ENCODE peak calls at places on chromosome 9, in nine cellular contexts. T is amniotic stem cell, D is neural progenitor cell, K is substantia nigra, O is H7, W is transverse colon, I is A673, Z is renal cortical epithelial cell, X is GM23248. A is an unnamed sample.
A peak's percentile ranks its signal among the peaks of the same experiment; 100 is the strongest.

GRCh38 chr9:20379804-20380225 is 242.5 kb downstream of the MLLT3 start:
- DNase-seq in T (no peak), D (no peak), K (no peak), O (no peak), W (no peak), I (no peak), Z (peak; percentile 17), X (no peak), A (no peak)

GRCh38 chr9:134730011-134730760 is 88.6 kb downstream of the COL5A1 start:
- DNase-seq in T (no peak), D (no peak), K (no peak), O (no peak), W (peak; percentile 30), I (no peak), Z (no peak), X (peak; percentile 56), A (no peak)

GRCh38 chr9:114898741-114899140 is 31.6 kb downstream of the TNFSF8 start:
- DNase-seq in T (no peak), D (no peak), K (no peak), O (no peak), W (peak; percentile 63), I (peak; percentile 29), Z (no peak), X (no peak), A (peak; percentile 55)

GRCh38 chr9:76835571-76836283 is 70.2 kb downstream of the PRUNE2 start:
- DNase-seq in T (peak; percentile 15), D (no peak), K (no peak), O (no peak), W (no peak), I (no peak), Z (peak; percentile 94), X (peak; percentile 88), A (peak; percentile 3)

GRCh38 chr9:108412755-108413154 is 443.0 kb downstream of the ACTL7B start:
- DNase-seq in T (no peak), D (peak; percentile 45), K (no peak), O (peak; percentile 16), W (no peak), I (peak; percentile 38), Z (no peak), X (peak; percentile 18), A (no peak)

GRCh38 chr9:97412628-97413382 is 909 bp downstream of the TDRD7 start:
- DNase-seq in T (no peak), D (no peak), K (no peak), O (peak; percentile 70), W (no peak), I (no peak), Z (no peak), X (peak; percentile 7), A (no peak)

GRCh38 chr9:137664676-137665075 is 45.9 kb downstream of the EHMT1 start:
- DNase-seq in T (no peak), D (peak; percentile 66), K (no peak), O (no peak), W (peak; percentile 36), I (no peak), Z (no peak), X (no peak), A (no peak)

GRCh38 chr9:35646583-35647265 is 4.0 kb downstream of the SIT1 start:
- DNase-seq in T (peak; percentile 79), D (peak; percentile 96), K (peak; percentile 80), O (peak; percentile 98), W (peak; percentile 96), I (peak; percentile 94), Z (peak; percentile 67), X (peak; percentile 97), A (peak; percentile 94)

GRCh38 chr9:34125681-34126206 is 754 bp downstream of the DCAF12 start:
- DNase-seq in T (no peak), D (peak; percentile 43), K (no peak), O (peak; percentile 75), W (peak; percentile 16), I (no peak), Z (no peak), X (peak; percentile 82), A (no peak)

GRCh38 chr9:113682297-113682771 is 193.8 kb upstream of the ZNF618 start:
- DNase-seq in T (peak; percentile 26), D (peak; percentile 66), K (peak; percentile 2), O (peak; percentile 79), W (peak; percentile 70), I (peak; percentile 61), Z (peak; percentile 84), X (peak; percentile 79), A (peak; percentile 89)

GRCh38 chr9:132193227-132194110 is 31.6 kb downstream of the NTNG2 start:
- DNase-seq in T (no peak), D (no peak), K (no peak), O (no peak), W (no peak), I (no peak), Z (no peak), X (no peak), A (no peak)

GRCh38 chr9:109444771-109445320 is 53.3 kb downstream of the PTPN3 start:
- DNase-seq in T (no peak), D (no peak), K (no peak), O (no peak), W (no peak), I (no peak), Z (no peak), X (peak; percentile 39), A (no peak)

GRCh38 chr9:93324191-93324834 is 127.2 kb upstream of the FAM120A start:
- DNase-seq in T (no peak), D (no peak), K (no peak), O (peak; percentile 73), W (no peak), I (no peak), Z (no peak), X (no peak), A (no peak)

GRCh38 chr9:113155911-113156559 is 5.2 kb downstream of the SLC31A2 start:
- DNase-seq in T (no peak), D (no peak), K (no peak), O (no peak), W (peak; percentile 26), I (no peak), Z (no peak), X (no peak), A (no peak)

GRCh38 chr9:86329649-86330048 is 24.6 kb downstream of the TUT7 start:
- DNase-seq in T (no peak), D (no peak), K (no peak), O (no peak), W (no peak), I (no peak), Z (no peak), X (no peak), A (no peak)

GRCh38 chr9:104879555-104880318 is 48.2 kb downstream of the ABCA1 start:
- DNase-seq in T (no peak), D (no peak), K (no peak), O (no peak), W (no peak), I (no peak), Z (no peak), X (peak; percentile 88), A (no peak)

GRCh38 chr9:111118256-111118950 is 80.1 kb upstream of the LPAR1 start:
- DNase-seq in T (peak; percentile 8), D (no peak), K (no peak), O (no peak), W (no peak), I (no peak), Z (peak; percentile 69), X (peak; percentile 89), A (no peak)

GRCh38 chr9:14131353-14132088 is 182.4 kb downstream of the NFIB start:
- DNase-seq in T (no peak), D (no peak), K (no peak), O (no peak), W (no peak), I (no peak), Z (no peak), X (no peak), A (peak; percentile 22)

GRCh38 chr9:116550728-116551436 is 136.2 kb upstream of the TRIM32 start:
- DNase-seq in T (peak; percentile 19), D (peak; percentile 16), K (no peak), O (no peak), W (no peak), I (no peak), Z (no peak), X (peak; percentile 79), A (no peak)

GRCh38 chr9:20593551-20593950 is 28.7 kb downstream of the MLLT3 start:
- DNase-seq in T (peak; percentile 36), D (no peak), K (no peak), O (no peak), W (no peak), I (peak; percentile 73), Z (peak; percentile 88), X (peak; percentile 73), A (no peak)

GRCh38 chr9:89597711-89598707 is 6.8 kb upstream of the GADD45G start:
- DNase-seq in T (peak; percentile 33), D (peak; percentile 74), K (no peak), O (peak; percentile 70), W (peak; percentile 66), I (peak; percentile 69), Z (peak; percentile 51), X (peak; percentile 68), A (peak; percentile 73)

GRCh38 chr9:13898957-13899356 is 415.0 kb downstream of the NFIB start:
- DNase-seq in T (no peak), D (no peak), K (no peak), O (no peak), W (no peak), I (peak; percentile 30), Z (no peak), X (no peak), A (no peak)

GRCh38 chr9:98370976-98371315 is 115.5 kb upstream of the TBC1D2 start:
- DNase-seq in T (no peak), D (no peak), K (no peak), O (no peak), W (no peak), I (no peak), Z (no peak), X (no peak), A (no peak)

GRCh38 chr9:114248274-114248673 is 74.6 kb upstream of the ORM1 start:
- DNase-seq in T (no peak), D (no peak), K (no peak), O (no peak), W (no peak), I (no peak), Z (no peak), X (no peak), A (no peak)

GRCh38 chr9:25562101-25562500 is 116.1 kb downstream of the TUSC1 start:
- DNase-seq in T (no peak), D (no peak), K (no peak), O (no peak), W (no peak), I (no peak), Z (no peak), X (no peak), A (no peak)

GRCh38 chr9:26462213-26462612 is 430.4 kb downstream of the CAAP1 start:
- DNase-seq in T (no peak), D (peak; percentile 69), K (no peak), O (peak; percentile 10), W (no peak), I (peak; percentile 0), Z (peak; percentile 2), X (no peak), A (no peak)

GRCh38 chr9:87157366-87158031 is 210.2 kb upstream of the GAS1 start:
- DNase-seq in T (no peak), D (no peak), K (no peak), O (no peak), W (no peak), I (no peak), Z (peak; percentile 88), X (peak; percentile 57), A (no peak)

A was measured in body of pancreas.